ENCODE peak calls at places on chromosome 19, in eight cellular contexts. N is posterior cingulate gyrus; E is stimulated activated CD8-positive, alpha-beta memory T cell treated with anti-CD3 and anti-CD28 coated beads, Interleukin-2, amount 100 ng/mL, for 48 hours; G is stimulated activated CD4-positive, alpha-beta T cell treated with anti-CD3 and anti-CD28 coated beads, Interleukin-12 subunit alpha, Interleukin-12 subunit beta, amount 100 ng/mL, for 24 hours; R is brain pericyte; W is AG09319; H is activated naive CD8-positive, alpha-beta T cell treated with anti-CD3 and anti-CD28 coated beads, Interleukin-2, amount 50 U/mL, for 24 hours; D is foreskin keratinocyte. B is an unnamed sample.

GRCh38 chr19:18507021-18507726 is 14.7 kb downstream of the ELL start:
- DNase-seq in R (no peak), H (no peak), N (peak; percentile 84), D (no peak), G (no peak), E (no peak), W (no peak), B (peak; percentile 27)

GRCh38 chr19:17951151-17952040 is 15.5 kb upstream of the KCNN1 start:
- DNase-seq in D (no peak), H (no peak), G (no peak), R (no peak), W (no peak), E (no peak), N (no peak), B (no peak)

GRCh38 chr19:4208385-4209094 is 20.8 kb upstream of the EBI3 start:
- DNase-seq in H (no peak), G (no peak), R (no peak), D (peak; percentile 24), E (no peak), W (no peak), N (no peak), B (peak; percentile 27)

GRCh38 chr19:16285769-16286564 is 38.7 kb upstream of the KLF2 start:
- DNase-seq in R (no peak), W (no peak), G (no peak), E (no peak), H (no peak), N (peak; percentile 77), D (no peak), B (peak; percentile 29)

GRCh38 chr19:18386543-18387251 is 739 bp downstream of the GDF15 start:
- DNase-seq in N (no peak), E (no peak), H (no peak), G (no peak), W (peak; percentile 78), R (no peak), D (no peak), B (no peak)

GRCh38 chr19:2270157-2270571 is 11.8 kb downstream of the PEAK3 start:
- DNase-seq in G (no peak), N (peak; percentile 72), R (no peak), E (no peak), H (peak; percentile 53), W (no peak), D (no peak), B (no peak)

GRCh38 chr19:56748443-56748842 is 76.9 kb upstream of the ZNF835 start:
- DNase-seq in D (no peak), H (no peak), N (no peak), W (no peak), R (no peak), G (no peak), E (no peak), B (no peak)

GRCh38 chr19:27734496-27735220 is 1478.3 kb downstream of the UQCRFS1 start:
- DNase-seq in G (no peak), H (no peak), R (no peak), D (no peak), W (no peak), E (no peak), N (no peak), B (no peak)

GRCh38 chr19:1252818-1253513 is 4.6 kb downstream of the MIDN start:
- DNase-seq in E (no peak), N (peak; percentile 93), W (peak; percentile 96), R (peak; percentile 93), D (peak; percentile 89), G (peak; percentile 77), H (peak; percentile 88), B (peak; percentile 99)

GRCh38 chr19:15418112-15418587 is 638 bp downstream of the AKAP8L start:
- DNase-seq in R (no peak), H (no peak), N (no peak), E (no peak), W (peak; percentile 20), G (no peak), D (no peak), B (peak; percentile 54)

GRCh38 chr19:400976-401835 is 7.7 kb downstream of the C2CD4C start:
- DNase-seq in W (no peak), R (no peak), N (peak; percentile 55), D (no peak), E (no peak), H (no peak), G (no peak), B (no peak)